ENCODE peak calls at places on chromosome 10, in four cellular contexts. One of them, this sample, is unnamed.

GRCh38 chr10:62699148-62699547 is 105.4 kb upstream of the ADO start:
- DNase-seq in HepG2: no peak
- DNase-seq in H1: no peak
- DNase-seq in GM12878: no peak
- DNase-seq in this sample: no peak

GRCh38 chr10:3995302-3996210 is 210.5 kb upstream of the KLF6 start:
- DNase-seq in HepG2: no peak
- DNase-seq in H1: no peak
- DNase-seq in GM12878: no peak
- DNase-seq in this sample: no peak

GRCh38 chr10:120765241-120765803 is 85.8 kb upstream of the WDR11 start:
- DNase-seq in HepG2: no peak
- DNase-seq in H1: no peak
- DNase-seq in GM12878: no peak
- DNase-seq in this sample: peak; percentile 23

GRCh38 chr10:5284311-5285057 is 80.3 kb upstream of the UCN3 start:
- DNase-seq in HepG2: no peak
- DNase-seq in H1: no peak
- DNase-seq in GM12878: no peak
- DNase-seq in this sample: no peak

GRCh38 chr10:121179006-121179405 is 327.8 kb downstream of the WDR11 start:
- DNase-seq in HepG2: no peak
- DNase-seq in H1: no peak
- DNase-seq in GM12878: no peak
- DNase-seq in this sample: no peak

GRCh38 chr10:48740023-48740707 is 55.5 kb downstream of the WDFY4 start:
- DNase-seq in HepG2: no peak
- DNase-seq in H1: no peak
- DNase-seq in GM12878: no peak
- DNase-seq in this sample: no peak

GRCh38 chr10:8054243-8054497 is 318 bp upstream of the GATA3 start:
- DNase-seq in HepG2: no peak
- DNase-seq in H1: no peak
- DNase-seq in GM12878: no peak
- DNase-seq in this sample: no peak

GRCh38 chr10:121959671-121960070 is 15.3 kb downstream of the NSMCE4A start:
- DNase-seq in HepG2: no peak
- DNase-seq in H1: no peak
- DNase-seq in GM12878: no peak
- DNase-seq in this sample: no peak

GRCh38 chr10:79027147-79028055 is 41.4 kb upstream of the ZMIZ1 start:
- DNase-seq in HepG2: no peak
- DNase-seq in H1: no peak
- DNase-seq in GM12878: no peak
- DNase-seq in this sample: no peak

GRCh38 chr10:103353281-103353680 is 2.3 kb upstream of the PCGF6 start:
- DNase-seq in HepG2: peak; percentile 13
- DNase-seq in H1: no peak
- DNase-seq in GM12878: no peak
- DNase-seq in this sample: no peak

GRCh38 chr10:24886281-24886680 is 66.1 kb downstream of the PRTFDC1 start:
- DNase-seq in HepG2: no peak
- DNase-seq in H1: no peak
- DNase-seq in GM12878: no peak
- DNase-seq in this sample: no peak

GRCh38 chr10:70500812-70501301 is 22.3 kb downstream of the PALD1 start:
- DNase-seq in HepG2: no peak
- DNase-seq in H1: no peak
- DNase-seq in GM12878: no peak
- DNase-seq in this sample: no peak

GRCh38 chr10:124742418-124743187 is 1.6 kb downstream of the FAM53B start:
- DNase-seq in HepG2: peak; percentile 57
- DNase-seq in H1: no peak
- DNase-seq in GM12878: no peak
- DNase-seq in this sample: no peak

GRCh38 chr10:48289652-48290238 is 15.2 kb upstream of the FRMPD2 start:
- DNase-seq in HepG2: peak; percentile 54
- DNase-seq in H1: no peak
- DNase-seq in GM12878: no peak
- DNase-seq in this sample: peak; percentile 48

GRCh38 chr10:44935201-44935960 is 24.2 kb upstream of the RASSF4 start:
- DNase-seq in HepG2: peak; percentile 94
- DNase-seq in H1: no peak
- DNase-seq in GM12878: no peak
- DNase-seq in this sample: no peak

GRCh38 chr10:60986779-60987178 is 42.8 kb upstream of the RHOBTB1 start:
- DNase-seq in HepG2: no peak
- DNase-seq in H1: no peak
- DNase-seq in GM12878: no peak
- DNase-seq in this sample: no peak

GRCh38 chr10:116002735-116003134 is 270.3 kb downstream of the GFRA1 start:
- DNase-seq in HepG2: no peak
- DNase-seq in H1: no peak
- DNase-seq in GM12878: no peak
- DNase-seq in this sample: no peak

GRCh38 chr10:86556532-86556931 is 34.9 kb upstream of the WAPL start:
- DNase-seq in HepG2: no peak
- DNase-seq in H1: no peak
- DNase-seq in GM12878: no peak
- DNase-seq in this sample: no peak

GRCh38 chr10:79148452-79149344 is 79.9 kb downstream of the ZMIZ1 start:
- DNase-seq in HepG2: no peak
- DNase-seq in H1: no peak
- DNase-seq in GM12878: no peak
- DNase-seq in this sample: no peak

GRCh38 chr10:121460733-121461132 is 137.5 kb downstream of the FGFR2 start:
- DNase-seq in HepG2: no peak
- DNase-seq in H1: no peak
- DNase-seq in GM12878: no peak
- DNase-seq in this sample: no peak

GRCh38 chr10:101782811-101783735 is at the start of gene NPM3:
- DNase-seq in HepG2: peak; percentile 76
- DNase-seq in H1: no peak
- DNase-seq in GM12878: no peak
- DNase-seq in this sample: peak; percentile 61

GRCh38 chr10:121994429-121994881 is 5.5 kb downstream of the TACC2 start:
- DNase-seq in HepG2: no peak
- DNase-seq in H1: no peak
- DNase-seq in GM12878: no peak
- DNase-seq in this sample: no peak

GRCh38 chr10:49177391-49178355 is 10.5 kb downstream of the TMEM273 start:
- DNase-seq in HepG2: peak; percentile 13
- DNase-seq in H1: no peak
- DNase-seq in GM12878: peak; percentile 85
- DNase-seq in this sample: no peak

GRCh38 chr10:1394155-1394912 is 338.1 kb downstream of the WDR37 start:
- DNase-seq in HepG2: no peak
- DNase-seq in H1: no peak
- DNase-seq in GM12878: no peak
- DNase-seq in this sample: no peak

GRCh38 chr10:110563132-110563531 is 4.4 kb upstream of the SMC3 start:
- DNase-seq in HepG2: no peak
- DNase-seq in H1: no peak
- DNase-seq in GM12878: no peak
- DNase-seq in this sample: no peak

GRCh38 chr10:28367865-28368541 is 65.1 kb upstream of the MPP7 start:
- DNase-seq in HepG2: no peak
- DNase-seq in H1: no peak
- DNase-seq in GM12878: peak; percentile 68
- DNase-seq in this sample: no peak

GRCh38 chr10:107072786-107073185 is 91.7 kb downstream of the SORCS1 start:
- DNase-seq in HepG2: no peak
- DNase-seq in H1: no peak
- DNase-seq in GM12878: no peak
- DNase-seq in this sample: no peak

GRCh38 chr10:3805791-3806381 is 20.9 kb upstream of the KLF6 start:
- DNase-seq in HepG2: no peak
- DNase-seq in H1: no peak
- DNase-seq in GM12878: no peak
- DNase-seq in this sample: no peak

GRCh38 chr10:21860718-21861117 is 142.8 kb downstream of the DNAJC1 start:
- DNase-seq in HepG2: no peak
- DNase-seq in H1: no peak
- DNase-seq in GM12878: peak; percentile 3
- DNase-seq in this sample: no peak

GRCh38 chr10:11570751-11571150 is 40.7 kb downstream of the USP6NL start:
- DNase-seq in HepG2: no peak
- DNase-seq in H1: no peak
- DNase-seq in GM12878: no peak
- DNase-seq in this sample: no peak

GRCh38 chr10:11034762-11035161 is 17.1 kb downstream of the CELF2 start:
- DNase-seq in HepG2: no peak
- DNase-seq in H1: no peak
- DNase-seq in GM12878: no peak
- DNase-seq in this sample: no peak

GRCh38 chr10:90133606-90134005 is 432.2 kb downstream of the KIF20B start:
- DNase-seq in HepG2: no peak
- DNase-seq in H1: no peak
- DNase-seq in GM12878: no peak
- DNase-seq in this sample: no peak

GRCh38 chr10:90136731-90137316 is 435.4 kb downstream of the KIF20B start:
- DNase-seq in HepG2: no peak
- DNase-seq in H1: no peak
- DNase-seq in GM12878: no peak
- DNase-seq in this sample: no peak

GRCh38 chr10:90138844-90139243 is 437.5 kb downstream of the KIF20B start:
- DNase-seq in HepG2: peak; percentile 4
- DNase-seq in H1: no peak
- DNase-seq in GM12878: no peak
- DNase-seq in this sample: peak; percentile 32
- H3K9me3 ChIP-seq in HepG2: peaks cover 57% of the 10 kb centered on the region
- H3K9me3 ChIP-seq in H1: peaks cover 45% of the 10 kb centered on the region
- H3K9me3 ChIP-seq in GM12878: peaks cover 21% of the 10 kb centered on the region
- H3K9me3 ChIP-seq in this sample: peaks cover 46% of the 10 kb centered on the region

GRCh38 chr10:46030091-46030937 is at the start of gene NCOA4:
- DNase-seq in HepG2: peak; percentile 97
- DNase-seq in H1: peak; percentile 93
- DNase-seq in GM12878: peak; percentile 95
- DNase-seq in this sample: peak; percentile 91
- TF ChIP-seq SUZ12 in HepG2: no peak
- TF ChIP-seq SUZ12 in H1: no peak
- TF ChIP-seq SUZ12 in GM12878: no peak
- TF ChIP-seq SUZ12 in this sample: no peak

GRCh38 chr10:74113546-74113945 is 37.1 kb downstream of the AP3M1 start:
- DNase-seq in HepG2: no peak
- DNase-seq in H1: no peak
- DNase-seq in GM12878: no peak
- DNase-seq in this sample: no peak
- H3K36me3 ChIP-seq in HepG2: peaks cover 92% of the 10 kb centered on the region
- H3K36me3 ChIP-seq in H1: peaks cover 63% of the 10 kb centered on the region
- H3K36me3 ChIP-seq in GM12878: peaks cover 35% of the 10 kb centered on the region
- H3K36me3 ChIP-seq in this sample: peaks cover 97% of the 10 kb centered on the region

DNA sequence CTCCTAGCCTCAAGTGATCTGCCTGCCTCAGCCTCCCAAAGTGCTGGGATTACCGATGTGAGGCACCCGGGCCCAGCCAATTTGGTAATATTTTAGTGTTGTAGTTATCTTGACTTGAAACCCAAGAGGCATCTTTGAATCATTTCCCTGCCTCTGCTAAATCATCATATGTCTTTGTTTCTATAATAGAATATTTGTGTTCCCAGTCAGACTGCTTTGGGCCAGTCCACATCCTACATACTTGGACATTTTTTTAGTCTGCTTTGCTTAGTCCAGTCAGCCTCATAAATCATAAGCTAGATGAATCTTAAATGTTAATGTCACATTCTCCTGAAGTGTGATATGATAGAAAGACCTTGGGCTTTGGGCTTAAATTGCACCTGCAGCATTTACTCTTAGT is 5.9 kb downstream of the STAM start:
- DNase-seq in HepG2: no peak
- DNase-seq in H1: no peak
- DNase-seq in GM12878: no peak
- DNase-seq in this sample: no peak
- H3K9me3 ChIP-seq in HepG2: peaks cover 7% of the 10 kb centered on the region
- H3K9me3 ChIP-seq in H1: peaks cover 10% of the 10 kb centered on the region
- H3K9me3 ChIP-seq in GM12878: peaks cover 18% of the 10 kb centered on the region
- H3K9me3 ChIP-seq in this sample: peaks cover 34% of the 10 kb centered on the region

GRCh38 chr10:6878067-6878412 is 298.0 kb upstream of the PRKCQ start:
- DNase-seq in HepG2: no peak
- DNase-seq in H1: peak; percentile 21
- DNase-seq in GM12878: no peak
- DNase-seq in this sample: no peak
- TF ChIP-seq SUZ12 in HepG2: no peak
- TF ChIP-seq SUZ12 in H1: no peak
- TF ChIP-seq SUZ12 in GM12878: no peak
- TF ChIP-seq SUZ12 in this sample: no peak

GRCh38 chr10:13173619-13174018 is 12.3 kb downstream of the MCM10 start:
- DNase-seq in HepG2: peak; percentile 65
- DNase-seq in H1: no peak
- DNase-seq in GM12878: no peak
- DNase-seq in this sample: no peak
- H3K36me3 ChIP-seq in HepG2: peaks cover 37% of the 10 kb centered on the region
- H3K36me3 ChIP-seq in H1: peaks cover 24% of the 10 kb centered on the region
- H3K36me3 ChIP-seq in GM12878: peaks cover 18% of the 10 kb centered on the region
- H3K36me3 ChIP-seq in this sample: peaks cover 78% of the 10 kb centered on the region

DNA sequence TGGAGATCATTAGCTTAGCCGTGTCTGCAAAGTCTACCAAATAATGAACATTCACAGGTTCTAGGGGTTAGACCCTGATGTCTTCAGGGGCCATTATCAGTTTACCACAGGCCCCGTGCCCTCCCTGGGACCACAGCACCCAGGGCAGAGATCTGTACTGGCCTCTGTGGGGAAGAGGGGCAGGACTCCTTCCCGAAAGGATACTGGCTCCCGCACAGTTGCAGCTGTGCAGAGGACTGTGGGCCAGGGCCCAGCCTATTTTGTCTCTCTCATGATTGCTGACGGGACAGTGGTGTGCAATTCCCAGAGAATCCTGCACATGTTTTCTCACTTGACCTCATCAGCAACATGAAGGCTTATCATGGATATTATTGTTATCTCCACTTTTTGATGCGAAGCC is 243.9 kb downstream of the GLRX3 start:
- DNase-seq in HepG2: no peak
- DNase-seq in H1: no peak
- DNase-seq in GM12878: no peak
- DNase-seq in this sample: no peak
- H3K9me3 ChIP-seq in HepG2: peaks cover 35% of the 10 kb centered on the region
- H3K9me3 ChIP-seq in H1: peaks cover 7% of the 10 kb centered on the region
- H3K9me3 ChIP-seq in GM12878: no peaks in the 10 kb centered on the region
- H3K9me3 ChIP-seq in this sample: no peaks in the 10 kb centered on the region

DNA sequence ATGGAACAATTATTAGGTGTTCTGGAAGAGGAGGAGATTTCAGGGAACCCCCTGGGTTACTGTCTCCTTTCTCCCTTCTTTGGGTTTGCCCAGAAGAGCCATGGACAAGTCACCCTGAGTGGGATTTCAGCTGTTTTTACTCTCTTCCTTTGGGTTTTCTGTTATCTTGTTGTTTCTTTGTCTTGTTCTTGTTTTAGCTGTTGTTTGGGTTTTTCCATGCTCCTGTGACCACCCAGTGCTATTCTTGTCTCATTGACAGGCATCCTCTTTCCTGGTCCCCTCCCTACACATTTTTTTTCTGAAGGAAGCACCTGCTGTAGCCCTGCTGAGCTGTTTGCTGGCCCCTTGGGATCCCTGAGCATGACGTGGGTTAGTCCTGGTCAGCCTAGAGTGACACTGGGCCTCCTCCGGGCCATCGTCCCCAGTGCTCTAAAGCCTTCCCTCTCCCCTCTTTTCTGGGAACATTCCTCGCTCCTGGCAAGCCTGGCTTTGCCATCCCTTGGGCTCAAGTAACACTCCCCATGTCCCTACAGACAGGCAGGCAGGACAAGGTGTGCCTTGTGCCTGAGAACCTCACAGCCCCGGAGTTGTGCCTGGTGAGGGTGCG is 3.5 kb downstream of the SH2D4B start:
- DNase-seq in HepG2: no peak
- DNase-seq in H1: no peak
- DNase-seq in GM12878: peak; percentile 57
- DNase-seq in this sample: no peak
- TF ChIP-seq SUZ12 in HepG2: no peak
- TF ChIP-seq SUZ12 in H1: no peak
- TF ChIP-seq SUZ12 in GM12878: no peak
- TF ChIP-seq SUZ12 in this sample: no peak